ENCODE peak calls at places on chromosome 9, in five cellular contexts. One of them, this sample, is unnamed. For H3K4me1, the result is how much of the 10 kb centered on the place peaks cover.

GRCh38 chr9:124820606-124821246 is 32.5 kb upstream of the WDR38 start:
- DNase-seq in fibroblast of lung: no peak
- DNase-seq in effector memory CD4-positive, alpha-beta T cell: no peak
- DNase-seq in CD8-positive, alpha-beta memory T cell: no peak
- DNase-seq in right cardiac atrium: no peak
- DNase-seq in this sample: no peak

GRCh38 chr9:131477816-131478419 is 24.8 kb upstream of the POMT1 start:
- DNase-seq in fibroblast of lung: no peak
- DNase-seq in right cardiac atrium: no peak
- DNase-seq in CD8-positive, alpha-beta memory T cell: no peak
- DNase-seq in effector memory CD4-positive, alpha-beta T cell: no peak
- DNase-seq in this sample: peak

GRCh38 chr9:70609542-70610286 is 195.3 kb upstream of the KLF9 start:
- DNase-seq in effector memory CD4-positive, alpha-beta T cell: no peak
- DNase-seq in CD8-positive, alpha-beta memory T cell: no peak
- DNase-seq in right cardiac atrium: no peak
- DNase-seq in fibroblast of lung: peak
- DNase-seq in this sample: no peak

GRCh38 chr9:136309101-136309801 is 5.4 kb upstream of the CCDC187 start:
- DNase-seq in CD8-positive, alpha-beta memory T cell: no peak
- DNase-seq in right cardiac atrium: peak
- DNase-seq in fibroblast of lung: no peak
- DNase-seq in effector memory CD4-positive, alpha-beta T cell: no peak
- DNase-seq in this sample: no peak

GRCh38 chr9:107119735-107120134 is 163.3 kb upstream of the RAD23B start:
- DNase-seq in fibroblast of lung: no peak
- DNase-seq in right cardiac atrium: no peak
- DNase-seq in CD8-positive, alpha-beta memory T cell: no peak
- DNase-seq in effector memory CD4-positive, alpha-beta T cell: no peak
- DNase-seq in this sample: no peak

GRCh38 chr9:396397-396796 is 181.7 kb downstream of the DOCK8 start:
- DNase-seq in right cardiac atrium: no peak
- DNase-seq in fibroblast of lung: no peak
- DNase-seq in effector memory CD4-positive, alpha-beta T cell: no peak
- DNase-seq in CD8-positive, alpha-beta memory T cell: no peak
- DNase-seq in this sample: no peak

GRCh38 chr9:4486176-4486575 is 4.1 kb upstream of the SLC1A1 start:
- DNase-seq in fibroblast of lung: no peak
- DNase-seq in CD8-positive, alpha-beta memory T cell: no peak
- DNase-seq in right cardiac atrium: no peak
- DNase-seq in effector memory CD4-positive, alpha-beta T cell: no peak
- DNase-seq in this sample: no peak

GRCh38 chr9:81499021-81499454 is 190.3 kb downstream of the TLE1 start:
- DNase-seq in effector memory CD4-positive, alpha-beta T cell: no peak
- DNase-seq in right cardiac atrium: no peak
- DNase-seq in CD8-positive, alpha-beta memory T cell: no peak
- DNase-seq in fibroblast of lung: peak
- DNase-seq in this sample: no peak

GRCh38 chr9:136201174-136201573 is 3.8 kb downstream of the LHX3 start:
- DNase-seq in effector memory CD4-positive, alpha-beta T cell: no peak
- DNase-seq in CD8-positive, alpha-beta memory T cell: no peak
- DNase-seq in fibroblast of lung: no peak
- DNase-seq in right cardiac atrium: no peak
- DNase-seq in this sample: no peak

GRCh38 chr9:39588056-39588814 is 232.8 kb downstream of the SPATA31A1 start:
- DNase-seq in right cardiac atrium: peak
- DNase-seq in CD8-positive, alpha-beta memory T cell: no peak
- DNase-seq in effector memory CD4-positive, alpha-beta T cell: no peak
- DNase-seq in fibroblast of lung: no peak
- DNase-seq in this sample: peak

GRCh38 chr9:120387257-120387999 is 192.5 kb downstream of the CDK5RAP2 start:
- DNase-seq in CD8-positive, alpha-beta memory T cell: no peak
- DNase-seq in effector memory CD4-positive, alpha-beta T cell: no peak
- DNase-seq in right cardiac atrium: no peak
- DNase-seq in fibroblast of lung: no peak
- DNase-seq in this sample: no peak

GRCh38 chr9:110575169-110575568 is 4.4 kb downstream of the SVEP1 start:
- DNase-seq in effector memory CD4-positive, alpha-beta T cell: no peak
- DNase-seq in right cardiac atrium: peak
- DNase-seq in CD8-positive, alpha-beta memory T cell: no peak
- DNase-seq in fibroblast of lung: no peak
- DNase-seq in this sample: no peak

GRCh38 chr9:91954841-91955471 is 4.9 kb upstream of the ROR2 start:
- DNase-seq in effector memory CD4-positive, alpha-beta T cell: no peak
- DNase-seq in fibroblast of lung: peak
- DNase-seq in CD8-positive, alpha-beta memory T cell: no peak
- DNase-seq in right cardiac atrium: no peak
- DNase-seq in this sample: no peak

GRCh38 chr9:69120380-69121154 is 53.5 kb upstream of the TJP2 start:
- DNase-seq in right cardiac atrium: no peak
- DNase-seq in effector memory CD4-positive, alpha-beta T cell: no peak
- DNase-seq in CD8-positive, alpha-beta memory T cell: no peak
- DNase-seq in fibroblast of lung: peak
- DNase-seq in this sample: no peak

GRCh38 chr9:26745111-26745510 is 147.5 kb downstream of the CAAP1 start:
- DNase-seq in effector memory CD4-positive, alpha-beta T cell: no peak
- DNase-seq in fibroblast of lung: no peak
- DNase-seq in CD8-positive, alpha-beta memory T cell: no peak
- DNase-seq in right cardiac atrium: no peak
- DNase-seq in this sample: no peak

GRCh38 chr9:107368696-107369095 is 85.6 kb downstream of the RAD23B start:
- DNase-seq in CD8-positive, alpha-beta memory T cell: no peak
- DNase-seq in fibroblast of lung: no peak
- DNase-seq in effector memory CD4-positive, alpha-beta T cell: no peak
- DNase-seq in right cardiac atrium: no peak
- DNase-seq in this sample: no peak

GRCh38 chr9:93308676-93309075 is 124.7 kb downstream of the WNK2 start:
- DNase-seq in CD8-positive, alpha-beta memory T cell: no peak
- DNase-seq in fibroblast of lung: no peak
- DNase-seq in right cardiac atrium: peak
- DNase-seq in effector memory CD4-positive, alpha-beta T cell: no peak
- DNase-seq in this sample: peak

GRCh38 chr9:36849943-36850342 is 184.1 kb downstream of the PAX5 start:
- DNase-seq in effector memory CD4-positive, alpha-beta T cell: no peak
- DNase-seq in fibroblast of lung: no peak
- DNase-seq in CD8-positive, alpha-beta memory T cell: no peak
- DNase-seq in right cardiac atrium: no peak
- DNase-seq in this sample: no peak

GRCh38 chr9:35406183-35406959 is 83.5 kb upstream of the RUSC2 start:
- DNase-seq in CD8-positive, alpha-beta memory T cell: no peak
- DNase-seq in right cardiac atrium: peak
- DNase-seq in effector memory CD4-positive, alpha-beta T cell: peak
- DNase-seq in fibroblast of lung: no peak
- DNase-seq in this sample: no peak

GRCh38 chr9:91905958-91906585 is 44.0 kb downstream of the ROR2 start:
- DNase-seq in CD8-positive, alpha-beta memory T cell: peak
- DNase-seq in right cardiac atrium: peak
- DNase-seq in effector memory CD4-positive, alpha-beta T cell: peak
- DNase-seq in fibroblast of lung: no peak
- DNase-seq in this sample: peak

GRCh38 chr9:106120096-106120495 is 425.8 kb downstream of the TMEM38B start:
- DNase-seq in right cardiac atrium: no peak
- DNase-seq in effector memory CD4-positive, alpha-beta T cell: no peak
- DNase-seq in CD8-positive, alpha-beta memory T cell: no peak
- DNase-seq in fibroblast of lung: no peak
- DNase-seq in this sample: no peak

GRCh38 chr9:110126986-110127864 is 80.7 kb downstream of the C9orf152 start:
- DNase-seq in right cardiac atrium: peak
- DNase-seq in CD8-positive, alpha-beta memory T cell: no peak
- DNase-seq in effector memory CD4-positive, alpha-beta T cell: no peak
- DNase-seq in fibroblast of lung: peak
- DNase-seq in this sample: peak

GRCh38 chr9:15158019-15158418 is 149.0 kb downstream of the TTC39B start:
- DNase-seq in CD8-positive, alpha-beta memory T cell: no peak
- DNase-seq in effector memory CD4-positive, alpha-beta T cell: no peak
- DNase-seq in right cardiac atrium: no peak
- DNase-seq in fibroblast of lung: no peak
- DNase-seq in this sample: no peak

GRCh38 chr9:135448570-135449180 is 30.9 kb upstream of the PPP1R26 start:
- DNase-seq in CD8-positive, alpha-beta memory T cell: no peak
- DNase-seq in effector memory CD4-positive, alpha-beta T cell: no peak
- DNase-seq in right cardiac atrium: no peak
- DNase-seq in fibroblast of lung: no peak
- DNase-seq in this sample: no peak

GRCh38 chr9:137040568-137040967 is 5.4 kb downstream of the NPDC1 start:
- DNase-seq in effector memory CD4-positive, alpha-beta T cell: no peak
- DNase-seq in right cardiac atrium: no peak
- DNase-seq in CD8-positive, alpha-beta memory T cell: no peak
- DNase-seq in fibroblast of lung: no peak
- DNase-seq in this sample: no peak

GRCh38 chr9:7828344-7828743 is 28.8 kb upstream of the DMAC1 start:
- DNase-seq in right cardiac atrium: no peak
- DNase-seq in fibroblast of lung: no peak
- DNase-seq in effector memory CD4-positive, alpha-beta T cell: no peak
- DNase-seq in CD8-positive, alpha-beta memory T cell: no peak
- DNase-seq in this sample: no peak

GRCh38 chr9:132864691-132865090 is 13.4 kb downstream of the AK8 start:
- DNase-seq in effector memory CD4-positive, alpha-beta T cell: no peak
- DNase-seq in right cardiac atrium: no peak
- DNase-seq in fibroblast of lung: no peak
- DNase-seq in CD8-positive, alpha-beta memory T cell: no peak
- DNase-seq in this sample: no peak
- H3K27ac ChIP-seq in effector memory CD4-positive, alpha-beta T cell: no peak
- H3K27ac ChIP-seq in right cardiac atrium: no peak
- H3K27ac ChIP-seq in fibroblast of lung: no peak
- H3K27ac ChIP-seq in CD8-positive, alpha-beta memory T cell: no peak
- H3K27ac ChIP-seq in this sample: no peak

DNA sequence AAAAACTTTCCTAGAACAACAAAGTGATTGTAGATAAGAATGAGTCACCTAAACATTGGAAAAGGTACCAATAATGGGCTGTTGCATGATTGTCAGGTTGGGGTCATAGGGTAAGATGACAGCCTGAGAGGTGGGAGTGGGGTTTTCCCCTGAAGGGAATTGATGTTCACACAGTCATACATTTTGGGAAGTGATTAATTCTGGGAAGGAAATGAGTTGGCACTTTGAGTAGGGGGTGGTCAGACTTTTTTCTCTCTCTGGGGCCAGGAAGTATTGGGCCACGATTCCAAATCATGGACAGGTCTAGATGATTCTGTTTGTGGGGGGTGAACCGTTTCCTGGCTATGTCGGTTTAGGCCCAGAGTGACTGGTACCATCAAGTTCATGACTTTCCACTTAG is 36.8 kb downstream of the TNFSF8 start:
- DNase-seq in fibroblast of lung: peak
- DNase-seq in right cardiac atrium: no peak
- DNase-seq in CD8-positive, alpha-beta memory T cell: no peak
- DNase-seq in effector memory CD4-positive, alpha-beta T cell: no peak
- DNase-seq in this sample: no peak
- H3K4me1 ChIP-seq in fibroblast of lung: under half
- H3K4me1 ChIP-seq in right cardiac atrium: under half
- H3K4me1 ChIP-seq in CD8-positive, alpha-beta memory T cell: half or more
- H3K4me1 ChIP-seq in effector memory CD4-positive, alpha-beta T cell: under half
- H3K4me1 ChIP-seq in this sample: half or more

DNA sequence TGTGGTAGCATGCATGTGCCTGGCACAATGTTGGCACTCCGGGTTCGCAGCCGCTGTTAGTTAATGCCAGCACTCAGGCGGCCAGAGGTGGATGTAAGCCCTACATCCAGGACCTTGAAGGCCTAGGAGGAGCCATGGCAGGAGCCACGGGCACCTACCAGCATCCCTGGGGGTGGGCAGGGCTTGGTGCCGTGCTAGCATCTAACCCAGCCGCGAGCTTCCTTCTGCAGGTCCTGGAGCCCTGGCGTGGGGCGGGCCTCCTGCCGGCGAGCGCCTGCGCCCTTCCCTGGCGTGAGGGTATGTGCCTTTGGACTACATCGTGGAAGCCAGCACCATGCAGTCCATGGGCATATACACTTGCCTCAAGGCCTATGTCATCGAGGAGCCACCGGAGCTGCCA is 53.8 kb downstream of the COL27A1 start:
- DNase-seq in CD8-positive, alpha-beta memory T cell: no peak
- DNase-seq in right cardiac atrium: no peak
- DNase-seq in fibroblast of lung: no peak
- DNase-seq in effector memory CD4-positive, alpha-beta T cell: no peak
- DNase-seq in this sample: peak
- H3K4me3 ChIP-seq in CD8-positive, alpha-beta memory T cell: no peak
- H3K4me3 ChIP-seq in right cardiac atrium: no peak
- H3K4me3 ChIP-seq in fibroblast of lung: no peak
- H3K4me3 ChIP-seq in effector memory CD4-positive, alpha-beta T cell: no peak
- H3K4me3 ChIP-seq in this sample: no peak

DNA sequence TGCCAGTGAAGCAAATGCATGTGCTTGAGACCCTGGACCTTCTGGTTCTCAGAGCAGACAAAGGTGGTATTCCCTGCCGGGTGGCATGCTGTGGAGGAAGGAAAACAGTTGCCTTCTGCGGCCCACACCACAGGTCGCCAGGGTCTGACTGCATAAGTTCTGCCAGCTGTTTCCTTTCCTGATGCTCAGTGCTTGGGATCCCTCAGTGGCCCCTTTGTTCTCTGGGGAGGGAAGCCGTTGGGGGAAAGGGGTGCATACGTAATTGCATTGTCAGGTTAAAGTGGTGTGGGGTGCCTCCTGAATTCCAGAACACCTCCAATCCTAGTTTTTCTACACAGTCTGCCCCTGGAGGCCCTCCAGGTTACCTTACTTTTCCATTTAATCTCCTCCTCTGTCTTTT is 43.1 kb upstream of the SLC2A8 start:
- DNase-seq in fibroblast of lung: no peak
- DNase-seq in right cardiac atrium: no peak
- DNase-seq in CD8-positive, alpha-beta memory T cell: no peak
- DNase-seq in effector memory CD4-positive, alpha-beta T cell: no peak
- DNase-seq in this sample: no peak
- H3K27ac ChIP-seq in fibroblast of lung: no peak
- H3K27ac ChIP-seq in right cardiac atrium: no peak
- H3K27ac ChIP-seq in CD8-positive, alpha-beta memory T cell: no peak
- H3K27ac ChIP-seq in effector memory CD4-positive, alpha-beta T cell: no peak
- H3K27ac ChIP-seq in this sample: no peak

DNA sequence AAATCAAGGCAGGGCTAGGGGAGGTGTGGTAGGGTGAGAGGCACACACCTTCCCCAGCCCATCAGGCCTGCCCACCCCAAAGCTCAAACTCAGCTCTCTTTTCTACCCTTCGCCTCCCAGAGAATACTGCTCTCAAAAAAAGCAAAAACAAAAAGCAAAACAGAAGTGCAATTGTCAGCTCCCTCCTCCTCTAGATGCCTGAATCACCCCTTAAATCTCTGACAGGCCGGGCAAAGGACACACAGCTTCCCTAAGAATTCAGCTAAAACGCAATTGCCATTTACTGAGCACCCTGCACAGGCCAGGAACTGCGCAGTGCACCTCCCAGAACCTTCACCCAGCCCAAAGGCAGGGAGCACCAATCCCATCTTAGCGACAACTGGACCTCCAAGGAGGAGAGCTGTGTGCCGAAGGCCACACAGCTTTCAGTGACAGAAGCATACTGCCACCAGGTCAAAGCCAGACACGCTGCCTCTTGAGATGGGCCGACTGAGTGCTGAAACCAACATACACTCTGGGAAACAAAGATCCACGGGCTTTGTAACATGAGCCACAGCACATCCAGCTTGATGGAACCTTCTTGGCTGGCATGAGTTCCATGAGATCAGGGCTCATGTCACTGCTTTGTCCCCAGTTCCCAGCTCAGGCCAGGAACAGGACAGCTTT is 53.4 kb upstream of the STXBP1 start:
- DNase-seq in fibroblast of lung: no peak
- DNase-seq in right cardiac atrium: peak
- DNase-seq in CD8-positive, alpha-beta memory T cell: no peak
- DNase-seq in effector memory CD4-positive, alpha-beta T cell: no peak
- DNase-seq in this sample: no peak
- H3K4me1 ChIP-seq in fibroblast of lung: half or more
- H3K4me1 ChIP-seq in right cardiac atrium: under half
- H3K4me1 ChIP-seq in CD8-positive, alpha-beta memory T cell: under half
- H3K4me1 ChIP-seq in effector memory CD4-positive, alpha-beta T cell: half or more
- H3K4me1 ChIP-seq in this sample: half or more

This sample was measured in spleen.